ENCODE peak calls at places on chromosomes 2 and 18, in ten cellular contexts. N is neural progenitor cell, C is MM.1S, X is H1, Y is lower lobe of right lung, J is tibial nerve, B is endodermal cell, P is AG04450, Q is body of pancreas, L is thoracic aorta. G is an unnamed sample. For H3K27me3, the result is how much of the 10 kb centered on the place peaks cover.

GRCh38 chr2:126749537-126749936 is 93.6 kb downstream of the GYPC start:
- DNase-seq in C (no peak), Y (no peak), X (peak), P (no peak), J (no peak), N (no peak), L (no peak), B (no peak), Q (no peak), G (no peak)

GRCh38 chr2:235737396-235737795 is 243.6 kb downstream of the AGAP1 start:
- DNase-seq in N (no peak), B (no peak), P (no peak), J (no peak), X (no peak), C (no peak), Y (no peak), L (no peak), Q (no peak), G (no peak)

GRCh38 chr2:25314514-25315315 is 27.0 kb downstream of the DNMT3A start:
- DNase-seq in Y (peak), Q (peak), X (peak), N (peak), B (peak), C (no peak), J (peak), L (no peak), P (no peak), G (no peak)

GRCh38 chr2:227388537-227389011 is 825 bp upstream of the SCYGR1 start:
- DNase-seq in X (no peak), P (peak), C (no peak), Y (no peak), B (no peak), N (no peak), Q (no peak), J (no peak), L (no peak), G (peak)

GRCh38 chr2:57491213-57491612 is 555.4 kb upstream of the VRK2 start:
- DNase-seq in L (no peak), J (no peak), Q (no peak), N (no peak), P (no peak), X (no peak), B (no peak), C (no peak), Y (no peak), G (no peak)

GRCh38 chr2:20164734-20165242 is 60.1 kb downstream of the SDC1 start:
- DNase-seq in J (no peak), N (no peak), X (no peak), L (no peak), Q (no peak), Y (no peak), C (no peak), P (no peak), B (peak), G (no peak)

GRCh38 chr2:100733344-100734187 is 86.4 kb upstream of the NPAS2 start:
- DNase-seq in Q (peak), X (no peak), J (peak), N (peak), P (peak), L (no peak), C (no peak), Y (peak), B (peak), G (no peak)

GRCh38 chr18:56475250-56475649 is 163.1 kb downstream of the TXNL1 start:
- DNase-seq in Q (no peak), Y (no peak), C (no peak), L (no peak), X (no peak), N (no peak), J (no peak), P (no peak), B (no peak), G (no peak)

GRCh38 chr2:99350194-99350593 is 13.0 kb downstream of the EIF5B start:
- DNase-seq in N (no peak), L (no peak), X (no peak), B (no peak), Y (no peak), J (no peak), C (no peak), P (no peak), Q (no peak), G (no peak)

GRCh38 chr2:105090091-105090490 is 52.2 kb downstream of the MRPS9 start:
- DNase-seq in L (no peak), Q (no peak), Y (no peak), N (no peak), J (no peak), B (no peak), X (no peak), C (no peak), P (no peak), G (no peak)

GRCh38 chr2:137838255-137839092 is 125.8 kb upstream of the HNMT start:
- DNase-seq in Q (no peak), Y (no peak), X (no peak), N (peak), L (no peak), C (peak), P (peak), J (no peak), B (no peak), G (no peak)

GRCh38 chr18:22826726-22827125 is 106.4 kb upstream of the RBBP8 start:
- DNase-seq in P (no peak), L (no peak), Y (no peak), X (no peak), J (no peak), N (no peak), Q (no peak), B (no peak), C (no peak), G (no peak)

GRCh38 chr2:86037141-86037794 is 68.4 kb downstream of the POLR1A start:
- DNase-seq in C (peak), N (no peak), B (no peak), Q (peak), Y (peak), X (no peak), L (peak), J (peak), P (peak), G (peak)

GRCh38 chr2:218270721-218271486 is 585 bp downstream of the PNKD start:
- DNase-seq in X (no peak), B (no peak), Q (peak), Y (no peak), C (peak), J (no peak), N (no peak), P (no peak), L (no peak), G (no peak)

GRCh38 chr18:13280066-13280795 is 61.7 kb downstream of the LDLRAD4 start:
- DNase-seq in J (no peak), Q (no peak), P (no peak), X (no peak), L (no peak), N (peak), Y (no peak), B (peak), C (no peak), G (no peak)

GRCh38 chr2:97715951-97716694 is 2.7 kb downstream of the ZAP70 start:
- DNase-seq in C (no peak), J (no peak), B (peak), P (no peak), X (no peak), L (no peak), Q (no peak), N (no peak), Y (no peak), G (no peak)

GRCh38 chr2:144162652-144163051 is 357.3 kb downstream of the ZEB2 start:
- DNase-seq in J (no peak), B (peak), P (no peak), Y (no peak), Q (peak), N (peak), C (peak), X (peak), L (no peak), G (no peak)

GRCh38 chr2:8539743-8540551 is 141.9 kb upstream of the ID2 start:
- DNase-seq in P (no peak), X (no peak), L (no peak), Q (peak), Y (peak), J (peak), B (peak), N (peak), C (no peak), G (no peak)

GRCh38 chr2:121961761-121962160 is 206.3 kb downstream of the TSN start:
- DNase-seq in J (no peak), X (no peak), C (no peak), B (no peak), N (no peak), P (no peak), Q (no peak), L (no peak), Y (no peak), G (no peak)

GRCh38 chr2:11851881-11852280 is 105.4 kb downstream of the LPIN1 start:
- DNase-seq in B (no peak), X (no peak), P (no peak), Y (no peak), L (no peak), J (no peak), N (no peak), Q (no peak), C (no peak), G (no peak)

GRCh38 chr2:67054725-67055124 is 342.4 kb upstream of the ETAA1 start:
- DNase-seq in C (no peak), Q (peak), X (no peak), P (no peak), Y (no peak), J (no peak), B (no peak), N (no peak), L (no peak), G (no peak)
- H3K4me3 ChIP-seq in C (no peak), Q (no peak), X (no peak), P (no peak), Y (no peak), J (no peak), B (no peak), N (no peak), L (no peak), G (no peak)

GRCh38 chr2:217049376-217049775 is 189.5 kb upstream of the TNP1 start:
- DNase-seq in P (no peak), X (no peak), Q (no peak), L (no peak), Y (no peak), B (peak), C (no peak), N (peak), J (peak), G (no peak)
- H3K27me3 ChIP-seq in P (under half), X (under half), Q (under half), L (under half), Y (under half), B (under half), C (under half), N (under half), J (under half), G (under half)

GRCh38 chr2:51998890-51999289 is 967.0 kb upstream of the NRXN1 start:
- DNase-seq in Y (no peak), X (no peak), B (no peak), N (no peak), J (no peak), C (no peak), Q (no peak), P (no peak), L (no peak), G (no peak)
- TF ChIP-seq CTCF in Y (no peak), X (no peak), B (no peak), N (no peak), J (no peak), C (no peak), Q (no peak), P (no peak), L (no peak), G (no peak)

DNA sequence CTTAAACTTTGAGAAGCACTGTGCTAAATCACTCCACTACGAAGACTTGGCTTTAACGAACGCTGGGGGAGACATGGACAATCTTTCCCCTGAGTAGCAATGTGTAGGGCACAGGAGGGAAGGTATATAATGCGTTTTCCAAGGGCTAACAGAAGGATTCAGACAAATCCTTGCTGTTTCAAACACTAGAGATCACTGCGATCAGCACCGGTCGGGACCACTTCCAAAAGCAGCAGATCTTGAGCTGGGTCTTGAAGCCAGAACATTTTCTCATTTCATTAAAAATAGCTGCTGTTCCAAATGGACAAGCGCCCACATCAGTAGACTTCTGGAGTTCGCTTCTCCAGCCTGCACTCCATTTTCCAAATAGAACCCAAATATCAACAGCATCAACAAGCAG is 65.1 kb upstream of the MAPRE2 start:
- DNase-seq in P (no peak), X (no peak), Q (peak), C (no peak), N (peak), L (no peak), B (no peak), J (no peak), Y (no peak), G (no peak)
- H3K4me3 ChIP-seq in P (no peak), X (peak), Q (peak), C (peak), N (peak), L (peak), B (peak), J (no peak), Y (peak), G (no peak)

GRCh38 chr18:75201273-75201898 is 7.6 kb downstream of the PTGR3 start:
- DNase-seq in Q (peak), J (no peak), B (no peak), Y (no peak), L (no peak), N (no peak), P (no peak), C (no peak), X (no peak), G (no peak)
- H3K27me3 ChIP-seq in Q (under half), J (under half), B (under half), Y (under half), L (under half), N (half or more), P (under half), C (under half), X (under half), G (under half)

DNA sequence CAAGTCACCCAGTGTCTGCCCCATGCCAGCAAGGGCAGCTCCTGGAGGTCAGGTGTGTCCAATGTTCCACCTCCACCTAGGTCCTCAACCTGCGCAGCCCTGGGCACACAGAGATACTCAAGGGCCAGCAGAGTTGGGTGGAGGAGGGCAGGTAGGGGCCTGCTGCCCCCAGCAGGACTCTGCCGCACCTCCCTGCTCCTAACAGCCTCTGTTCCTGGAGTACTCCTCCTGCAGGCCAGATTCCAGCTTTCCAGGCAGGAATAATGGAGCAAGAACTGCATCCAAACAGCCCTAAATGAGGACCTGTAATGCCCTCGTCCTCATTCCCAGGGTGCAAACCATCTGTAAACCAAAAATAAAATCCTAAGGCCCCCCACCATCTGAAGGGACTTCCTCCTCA is 44.4 kb upstream of the ACAA2 start:
- DNase-seq in L (no peak), B (no peak), Y (no peak), C (no peak), P (no peak), J (no peak), N (peak), X (no peak), Q (no peak), G (no peak)
- TF ChIP-seq CTCF in L (no peak), B (peak), Y (no peak), C (no peak), P (peak), J (no peak), N (peak), X (peak), Q (no peak), G (no peak)

GRCh38 chr2:36389081-36389480 is 33.5 kb downstream of the CRIM1 start:
- DNase-seq in J (no peak), N (no peak), X (no peak), C (no peak), L (no peak), Q (no peak), B (no peak), P (no peak), Y (no peak), G (no peak)
- H3K4me3 ChIP-seq in J (no peak), N (no peak), X (no peak), C (no peak), L (peak), Q (no peak), B (no peak), P (no peak), Y (no peak), G (no peak)

GRCh38 chr2:238831177-238831576 is 16.7 kb upstream of the TWIST2 start:
- DNase-seq in B (no peak), N (no peak), C (no peak), L (no peak), X (no peak), Q (no peak), Y (no peak), P (no peak), J (no peak), G (no peak)
- H3K27me3 ChIP-seq in B (under half), N (half or more), C (under half), L (under half), X (under half), Q (under half), Y (under half), P (under half), J (under half), G (under half)